ENCODE peak calls at places on chromosome 13, in ten cellular contexts. C, V, E, L, U, S, X, J, Z and B are unnamed samples.
A peak's percentile ranks its signal among the peaks of the same experiment; 100 is the strongest.

GRCh38 chr13:74305876-74306275 is 171.7 kb upstream of the KLF12 start:
- DNase-seq in J (no peak), S (no peak), V (no peak), C (no peak), U (no peak), L (no peak), Z (no peak), X (peak; percentile 17), E (no peak), B (no peak)

GRCh38 chr13:74528751-74529513 is 394.7 kb upstream of the KLF12 start:
- DNase-seq in L (no peak), C (no peak), E (peak; percentile 13), Z (no peak), X (peak; percentile 43), S (no peak), U (no peak), V (no peak), J (no peak), B (no peak)

GRCh38 chr13:84413016-84413415 is 530.7 kb upstream of the SLITRK1 start:
- DNase-seq in U (no peak), C (no peak), S (no peak), L (no peak), V (no peak), X (no peak), Z (no peak), J (no peak), E (peak; percentile 16), B (no peak)

GRCh38 chr13:65929436-65929835 is 1300.7 kb downstream of the PCDH9 start:
- DNase-seq in X (no peak), L (no peak), U (no peak), S (no peak), V (no peak), C (no peak), J (no peak), Z (no peak), E (no peak), B (no peak)

GRCh38 chr13:47933688-47934011 is 67.4 kb downstream of the SUCLA2 start:
- DNase-seq in C (no peak), V (no peak), Z (no peak), X (no peak), U (no peak), J (no peak), S (no peak), E (peak; percentile 17), L (no peak), B (no peak)

GRCh38 chr13:84491952-84492351 is 609.7 kb upstream of the SLITRK1 start:
- DNase-seq in S (no peak), X (no peak), V (no peak), U (no peak), C (no peak), Z (no peak), E (no peak), L (no peak), J (no peak), B (no peak)

GRCh38 chr13:71522976-71523517 is 344.0 kb downstream of the DACH1 start:
- DNase-seq in J (no peak), V (no peak), X (no peak), U (no peak), S (no peak), Z (no peak), E (no peak), L (no peak), C (no peak), B (no peak)

GRCh38 chr13:74250738-74251190 is 116.6 kb upstream of the KLF12 start:
- DNase-seq in J (no peak), S (no peak), V (no peak), C (no peak), L (no peak), X (peak; percentile 58), U (no peak), Z (no peak), E (peak; percentile 50), B (peak; percentile 19)

GRCh38 chr13:57326532-57326931 is 159.5 kb downstream of the PRR20E start:
- DNase-seq in L (peak; percentile 37), X (no peak), Z (no peak), S (no peak), U (no peak), E (no peak), V (no peak), J (no peak), C (no peak), B (no peak)

GRCh38 chr13:112205990-112206389 is 139.0 kb downstream of the SOX1 start:
- DNase-seq in L (no peak), J (no peak), V (no peak), S (no peak), U (no peak), C (no peak), E (no peak), Z (no peak), X (no peak), B (no peak)
- H3K27me3 ChIP-seq in L (peaks cover 13% of the 10 kb centered on the region), J (no peaks in the 10 kb centered on the region), V (peaks cover 83% of the 10 kb centered on the region), S (no peaks in the 10 kb centered on the region), U (peaks cover 15% of the 10 kb centered on the region), C (no peaks in the 10 kb centered on the region), E (peaks cover 55% of the 10 kb centered on the region), Z (peaks cover 52% of the 10 kb centered on the region), X (peaks cover 44% of the 10 kb centered on the region), B (peaks cover 22% of the 10 kb centered on the region)

GRCh38 chr13:77697208-77698103 is at the start of gene SLAIN1:
- DNase-seq in U (peak; percentile 72), C (peak; percentile 89), S (peak; percentile 21), J (peak; percentile 90), L (peak; percentile 59), X (peak; percentile 39), Z (peak; percentile 95), E (peak; percentile 67), V (no peak), B (peak; percentile 47)

GRCh38 chr13:77698211-77699058 is 948 bp downstream of the SLAIN1 start:
- DNase-seq in L (peak; percentile 48), Z (peak; percentile 81), C (no peak), U (peak; percentile 28), S (no peak), V (no peak), J (peak; percentile 65), E (peak; percentile 24), X (peak; percentile 9), B (no peak)

GRCh38 chr13:77693449-77693940 is 4.0 kb upstream of the SLAIN1 start:
- DNase-seq in V (no peak), S (no peak), E (no peak), U (no peak), L (no peak), J (no peak), X (no peak), Z (peak; percentile 96), C (no peak), B (no peak)

GRCh38 chr13:77696863-77697207 is 652 bp upstream of the SLAIN1 start:
- DNase-seq in U (no peak), S (no peak), J (no peak), E (no peak), C (no peak), Z (no peak), X (no peak), L (no peak), V (no peak), B (no peak)

DNA sequence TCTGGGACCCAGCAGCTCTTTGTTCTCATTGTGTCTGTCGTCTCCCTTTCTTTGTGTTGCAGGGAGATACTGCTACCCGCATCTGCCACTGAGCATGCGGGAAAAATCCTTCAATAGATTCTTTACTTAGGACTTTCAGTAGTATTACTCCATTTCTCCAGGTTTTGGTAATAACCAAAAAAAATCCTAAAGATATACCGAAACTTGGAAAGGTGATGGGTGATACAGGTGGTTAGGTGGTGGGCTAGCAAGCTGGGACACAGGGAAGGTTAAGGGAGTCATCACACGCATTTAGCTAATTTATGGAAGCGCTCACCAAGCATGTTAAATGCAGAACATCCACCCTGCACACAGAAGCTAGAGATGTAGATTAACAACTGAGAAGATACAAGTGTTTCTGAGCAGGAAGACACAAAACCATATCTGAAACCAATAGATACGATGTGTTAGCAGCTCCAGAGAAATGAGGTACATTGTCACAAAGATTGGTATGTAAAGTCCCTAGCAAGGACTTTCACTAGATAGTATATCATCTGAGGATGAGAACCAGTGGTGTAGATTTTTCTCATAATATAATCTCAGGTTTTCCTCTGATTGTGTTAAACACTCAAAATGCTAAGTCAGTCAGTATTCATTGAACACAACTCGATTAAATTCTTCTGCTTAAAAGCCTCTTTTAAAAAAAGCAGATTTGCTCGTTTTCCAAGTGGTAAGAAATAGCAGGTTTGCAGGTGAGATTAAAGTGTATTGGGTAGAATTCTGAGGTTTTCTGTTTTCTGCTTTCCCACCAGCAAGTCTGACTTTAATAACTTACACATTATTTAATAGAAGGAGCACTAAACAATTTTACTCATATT is 1.3 kb upstream of the SLAIN1 start:
- DNase-seq in E (peak; percentile 47), S (no peak), Z (peak; percentile 70), J (no peak), X (no peak), C (no peak), U (no peak), V (no peak), L (peak; percentile 3), B (no peak)
- H3K4me3 ChIP-seq in E (peak overlapping the region; percentile 67), S (peak overlapping the region; percentile 78), Z (peak overlapping the region; percentile 83), J (peak overlapping the region; percentile 99), X (no peak overlapping the region), C (peak overlapping the region; percentile 60), U (no peak overlapping the region), V (peak overlapping the region; percentile 58), L (no peak overlapping the region), B (no peak overlapping the region)

GRCh38 chr13:98386632-98387031 is 190.3 kb downstream of the STK24 start:
- DNase-seq in Z (peak; percentile 66), X (no peak), L (peak; percentile 79), J (no peak), C (no peak), U (no peak), E (no peak), V (no peak), S (no peak), B (no peak)

GRCh38 chr13:98390086-98390697 is 186.7 kb downstream of the STK24 start:
- DNase-seq in L (no peak), C (no peak), E (no peak), Z (no peak), S (no peak), X (peak; percentile 10), V (no peak), J (no peak), U (no peak), B (no peak)

GRCh38 chr13:98385591-98385990 is 191.3 kb downstream of the STK24 start:
- DNase-seq in X (no peak), C (no peak), S (no peak), V (no peak), U (no peak), L (no peak), J (no peak), E (no peak), Z (no peak), B (no peak)

GRCh38 chr13:98393873-98394272 is 183.0 kb downstream of the STK24 start:
- DNase-seq in L (no peak), E (no peak), J (no peak), Z (no peak), U (no peak), V (no peak), C (no peak), X (no peak), S (no peak), B (peak; percentile 52)

GRCh38 chr13:98389319-98389718 is 187.6 kb downstream of the STK24 start:
- DNase-seq in Z (no peak), L (no peak), V (no peak), E (no peak), U (no peak), C (no peak), S (no peak), J (no peak), X (no peak), B (no peak)
- H3K36me3 ChIP-seq in Z (peaks cover 34% of the 10 kb centered on the region), L (no peaks in the 10 kb centered on the region), V (no peaks in the 10 kb centered on the region), E (no peaks in the 10 kb centered on the region), U (no peaks in the 10 kb centered on the region), C (peaks cover 3% of the 10 kb centered on the region), S (peaks cover 4% of the 10 kb centered on the region), J (no peaks in the 10 kb centered on the region), X (no peaks in the 10 kb centered on the region), B (peaks cover 27% of the 10 kb centered on the region)

GRCh38 chr13:33014291-33014690 is 1.9 kb upstream of the KL start:
- DNase-seq in C (no peak), U (no peak), E (peak; percentile 7), V (no peak), L (no peak), J (no peak), X (peak; percentile 12), Z (no peak), S (no peak), B (no peak)
- H3K27me3 ChIP-seq in C (no peaks in the 10 kb centered on the region), U (peaks cover 16% of the 10 kb centered on the region), E (no peaks in the 10 kb centered on the region), V (peaks cover 44% of the 10 kb centered on the region), L (peaks cover 7% of the 10 kb centered on the region), J (no peaks in the 10 kb centered on the region), X (peaks cover 12% of the 10 kb centered on the region), Z (no peaks in the 10 kb centered on the region), S (no peaks in the 10 kb centered on the region), B (no peaks in the 10 kb centered on the region)